ENCODE peak calls at places on chromosome 16, in four cellular contexts. D, Y, N and I are unnamed samples.

GRCh38 chr16:79509221-79509631 is 91.3 kb downstream of the MAF start:
- DNase-seq in Y (no peak), N (no peak), D (no peak), I (no peak)

GRCh38 chr16:1493746-1494094 is 560 bp downstream of the TELO2 start:
- DNase-seq in D (no peak), N (peak), Y (no peak), I (no peak)

GRCh38 chr16:398551-399277 is 1.7 kb downstream of the NME4 start:
- DNase-seq in D (no peak), N (no peak), Y (no peak), I (no peak)

GRCh38 chr16:82016268-82016667 is 5.0 kb upstream of the SDR42E1 start:
- DNase-seq in D (no peak), N (peak), Y (no peak), I (no peak)

GRCh38 chr16:11010576-11011221 is 66.3 kb downstream of the CLEC16A start:
- DNase-seq in D (peak), N (no peak), Y (no peak), I (no peak)

GRCh38 chr16:66928702-66929388 is 3.5 kb upstream of the RRAD start:
- DNase-seq in D (no peak), Y (no peak), N (peak), I (no peak)

GRCh38 chr16:1770328-1771071 is 843 bp downstream of the NME3 start:
- DNase-seq in D (peak), Y (no peak), N (no peak), I (no peak)

GRCh38 chr16:66212426-66212825 is 154.1 kb upstream of the CDH5 start:
- DNase-seq in Y (no peak), N (no peak), D (peak), I (no peak)

GRCh38 chr16:67486805-67487204 is 3.5 kb upstream of the AGRP start:
- DNase-seq in D (no peak), N (no peak), Y (no peak), I (no peak)

GRCh38 chr16:68778551-68779231 is 41.6 kb downstream of the CDH1 start:
- DNase-seq in Y (no peak), N (peak), D (no peak), I (no peak)

GRCh38 chr16:557463-558297 is 2.5 kb upstream of the PRR35 start:
- DNase-seq in Y (no peak), N (no peak), D (no peak), I (no peak)

GRCh38 chr16:74984194-74984669 is 691 bp downstream of the WDR59 start:
- DNase-seq in N (peak), D (no peak), Y (no peak), I (no peak)

GRCh38 chr16:85028638-85029412 is 1.2 kb downstream of the KIAA0513 start:
- DNase-seq in D (no peak), N (peak), Y (no peak), I (no peak)

GRCh38 chr16:85027968-85028637 is 508 bp downstream of the KIAA0513 start:
- DNase-seq in Y (no peak), N (no peak), D (no peak), I (no peak)

GRCh38 chr16:85025781-85026653 is 1.6 kb upstream of the KIAA0513 start:
- DNase-seq in N (no peak), Y (no peak), D (no peak), I (no peak)

GRCh38 chr16:85026696-85027095 is 899 bp upstream of the KIAA0513 start:
- DNase-seq in N (no peak), D (no peak), Y (no peak), I (no peak)

GRCh38 chr16:85027349-85027967 is at the start of gene KIAA0513:
- DNase-seq in N (peak), Y (no peak), D (peak), I (no peak)
- TF ChIP-seq CTCF in N (peak), Y (peak), D (peak), I (no peak)

GRCh38 chr16:2839650-2840450 is 9.7 kb downstream of the ZG16B start:
- DNase-seq in N (no peak), Y (no peak), D (no peak), I (no peak)

GRCh38 chr16:2840914-2841313 is 10.8 kb downstream of the ZG16B start:
- DNase-seq in D (no peak), Y (no peak), N (no peak), I (no peak)

GRCh38 chr16:2843526-2843925 is 13.4 kb downstream of the ZG16B start:
- DNase-seq in N (no peak), Y (no peak), D (no peak), I (no peak)

GRCh38 chr16:2842340-2843000 is 12.4 kb downstream of the ZG16B start:
- DNase-seq in N (no peak), Y (no peak), D (no peak), I (no peak)

GRCh38 chr16:2841606-2842339 is 11.7 kb downstream of the ZG16B start:
- DNase-seq in N (no peak), Y (no peak), D (no peak), I (no peak)
- H3K4me3 ChIP-seq in N (no peak), Y (no peak), D (no peak), I (no peak)

GRCh38 chr16:19605701-19606100 is 50.2 kb downstream of the VPS35L start:
- DNase-seq in N (no peak), Y (no peak), D (no peak), I (no peak)

GRCh38 chr16:19609359-19609758 is 53.9 kb downstream of the VPS35L start:
- DNase-seq in D (no peak), N (no peak), Y (no peak), I (no peak)

GRCh38 chr16:19607610-19608280 is 52.2 kb downstream of the VPS35L start:
- DNase-seq in Y (peak), D (no peak), N (no peak), I (no peak)

GRCh38 chr16:19613834-19614233 is 58.3 kb downstream of the VPS35L start:
- DNase-seq in N (no peak), D (no peak), Y (no peak), I (no peak)

DNA sequence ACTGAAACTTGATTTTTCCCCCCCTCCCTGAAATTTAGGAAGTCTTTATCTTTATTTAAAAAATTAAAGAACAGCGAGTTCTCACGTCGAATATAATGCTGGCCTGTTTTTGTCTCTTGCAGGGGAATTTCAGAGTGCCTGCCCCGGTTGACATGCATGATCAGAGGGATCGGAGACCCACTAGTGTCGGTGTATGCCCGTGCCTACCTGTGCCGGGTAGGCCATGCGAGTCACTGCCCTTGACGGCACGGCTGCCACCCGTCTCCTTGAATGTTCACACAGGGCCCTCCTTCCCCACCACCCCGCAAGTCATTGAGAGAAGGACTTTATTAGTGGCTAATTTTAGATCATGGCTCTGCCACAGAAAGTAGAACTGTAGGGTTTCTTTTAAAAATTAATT is 54.7 kb downstream of the VPS35L start:
- DNase-seq in Y (no peak), N (no peak), D (no peak), I (no peak)
- TF ChIP-seq CTCF in Y (no peak), N (no peak), D (no peak), I (no peak)

DNA sequence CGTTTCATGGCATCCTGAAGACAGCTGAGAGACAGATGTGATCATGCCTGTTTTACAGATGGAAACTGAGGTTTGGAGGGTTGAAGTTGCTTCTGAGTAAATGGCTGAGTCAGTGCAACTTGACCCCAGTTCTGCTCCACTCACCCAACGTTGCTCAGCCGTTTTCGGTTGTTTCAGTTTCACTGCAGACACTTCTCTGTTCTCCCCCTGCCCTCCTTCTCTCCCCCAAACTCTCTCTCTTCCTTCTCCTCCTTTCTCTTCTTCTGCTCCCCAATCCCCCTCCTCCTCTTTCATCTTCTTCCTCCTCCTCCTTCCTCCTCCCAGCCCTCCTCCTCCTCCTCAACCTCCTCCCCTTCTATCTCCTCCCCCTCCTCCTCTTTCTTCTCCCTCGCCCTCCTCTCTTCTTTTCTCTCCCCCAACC is 9.4 kb upstream of the CEP20 start:
- DNase-seq in D (no peak), Y (no peak), N (peak), I (peak)
- H3K4me3 ChIP-seq in D (no peak), Y (no peak), N (no peak), I (no peak)

GRCh38 chr16:88840589-88841215 is 16.0 kb downstream of the GALNS start:
- DNase-seq in N (no peak), Y (no peak), D (no peak), I (no peak)

GRCh38 chr16:88838566-88838965 is 18.2 kb downstream of the GALNS start:
- DNase-seq in N (no peak), D (no peak), Y (no peak), I (no peak)

GRCh38 chr16:88839745-88840588 is 16.8 kb downstream of the GALNS start:
- DNase-seq in N (no peak), Y (no peak), D (no peak), I (no peak)

GRCh38 chr16:88837806-88838205 is 18.9 kb downstream of the GALNS start:
- DNase-seq in Y (no peak), N (no peak), D (no peak), I (no peak)

DNA sequence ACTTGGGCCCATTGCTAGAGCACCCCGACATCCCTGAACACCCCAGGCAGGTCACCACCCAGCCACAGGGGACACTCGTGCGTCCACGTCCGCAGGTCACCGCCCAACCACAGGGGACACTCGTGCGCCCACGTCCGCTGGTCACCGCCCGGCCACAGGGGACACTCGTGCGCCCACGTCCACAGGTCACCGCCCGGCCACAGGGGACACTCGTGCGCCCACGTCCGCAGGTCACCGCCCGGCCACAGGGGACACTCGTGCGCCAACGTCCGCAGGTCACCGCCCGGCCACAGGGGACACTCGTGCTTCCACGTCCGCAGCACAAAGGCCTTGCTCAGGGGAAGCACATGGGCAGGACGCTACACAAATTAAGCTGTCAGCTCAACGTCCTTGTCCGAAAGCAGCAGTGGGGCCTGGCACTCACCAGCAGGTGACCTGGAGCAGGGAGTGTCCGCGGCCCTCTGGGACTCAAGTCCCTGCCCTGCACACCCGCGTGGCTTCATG is 17.7 kb downstream of the GALNS start:
- DNase-seq in N (no peak), D (no peak), Y (no peak), I (no peak)
- TF ChIP-seq CTCF in N (no peak), D (no peak), Y (peak), I (peak)

DNA sequence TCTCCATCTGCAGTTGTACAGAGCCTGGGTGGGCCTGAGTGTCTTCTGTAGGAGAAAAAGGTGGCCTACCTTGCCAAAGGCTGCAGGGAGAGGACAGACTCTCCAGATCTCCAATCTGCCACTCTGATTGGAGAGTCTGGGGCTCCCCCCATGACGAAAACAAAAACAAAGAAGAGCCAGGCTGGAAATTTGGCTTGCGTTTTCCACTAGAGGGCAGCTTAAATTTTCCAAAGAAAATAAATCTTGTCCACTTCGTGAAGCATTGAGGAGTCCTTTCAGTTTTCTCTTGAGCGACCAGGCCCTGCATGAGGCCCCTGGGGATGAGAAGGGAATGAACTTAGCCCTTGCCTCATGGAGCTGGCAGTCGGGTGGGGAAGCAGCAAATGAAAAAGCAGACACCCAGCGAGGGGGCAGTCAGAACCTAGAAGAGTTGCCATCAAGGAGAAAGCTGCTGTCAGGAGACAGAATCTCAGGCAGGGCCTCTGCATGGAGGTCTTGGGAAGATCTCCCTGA is 8.2 kb upstream of the SHCBP1 start:
- DNase-seq in N (peak), D (no peak), Y (no peak), I (no peak)
- H3K4me3 ChIP-seq in N (no peak), D (no peak), Y (no peak), I (no peak)

GRCh38 chr16:87074635-87075318 is 242.4 kb downstream of the C16orf95 start:
- DNase-seq in D (no peak), Y (no peak), N (no peak), I (no peak)

GRCh38 chr16:87077750-87078127 is 239.5 kb downstream of the C16orf95 start:
- DNase-seq in Y (no peak), N (no peak), D (no peak), I (no peak)

GRCh38 chr16:87075319-87075860 is 241.8 kb downstream of the C16orf95 start:
- DNase-seq in N (no peak), Y (no peak), D (no peak), I (no peak)

GRCh38 chr16:87076331-87076949 is 240.8 kb downstream of the C16orf95 start:
- DNase-seq in Y (no peak), D (no peak), N (no peak), I (no peak)

GRCh38 chr16:87076950-87077749 is 240.0 kb downstream of the C16orf95 start:
- DNase-seq in D (no peak), N (peak), Y (no peak), I (no peak)
- TF ChIP-seq CTCF in D (peak), N (peak), Y (peak), I (peak)

GRCh38 chr16:72877374-72878028 is 170.4 kb downstream of the ZFHX3 start:
- DNase-seq in N (peak), D (no peak), Y (peak), I (peak)

GRCh38 chr16:72876221-72876620 is 171.7 kb downstream of the ZFHX3 start:
- DNase-seq in Y (peak), D (peak), N (no peak), I (no peak)

GRCh38 chr16:72876981-72877373 is 171.0 kb downstream of the ZFHX3 start:
- DNase-seq in D (no peak), Y (no peak), N (no peak), I (no peak)

GRCh38 chr16:72873853-72874252 is 174.1 kb downstream of the ZFHX3 start:
- DNase-seq in Y (no peak), D (no peak), N (no peak), I (no peak)

DNA sequence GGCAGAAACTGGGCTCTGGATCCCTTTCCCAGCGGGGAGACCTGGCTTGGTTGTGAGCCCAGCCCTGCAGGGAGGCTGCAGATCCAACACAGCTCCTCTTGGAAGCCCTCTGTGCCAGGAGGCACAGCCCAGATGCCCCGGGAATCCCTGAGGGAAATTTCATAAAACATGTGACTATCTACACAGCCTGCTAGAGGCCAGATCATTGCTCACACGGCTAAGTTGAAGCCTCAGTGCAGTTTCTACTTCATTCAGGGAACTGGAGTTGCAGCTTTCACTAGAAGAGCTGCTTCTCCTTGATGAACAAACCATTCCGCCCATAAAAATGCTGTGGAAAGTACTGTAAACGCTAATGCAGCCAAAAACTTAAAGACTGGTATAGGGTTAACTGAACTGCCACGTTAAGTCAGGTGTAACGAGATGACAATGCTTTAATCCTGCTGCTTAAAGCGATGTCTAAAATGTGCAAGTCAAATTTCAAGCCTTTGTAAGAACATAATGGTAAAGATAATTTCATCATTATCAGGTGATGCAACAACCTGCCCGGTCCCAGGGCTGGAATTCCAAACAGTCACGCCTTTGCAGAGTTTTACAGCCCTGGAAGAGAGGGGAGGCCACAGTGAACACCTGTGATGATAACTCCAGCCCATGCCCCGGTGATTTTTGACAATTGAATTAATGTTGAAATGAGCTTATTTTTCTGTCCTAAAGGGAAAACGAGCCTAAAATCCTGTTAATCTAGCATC is 172.5 kb downstream of the ZFHX3 start:
- DNase-seq in Y (no peak), N (peak), D (no peak), I (no peak)
- H3K4me3 ChIP-seq in Y (no peak), N (no peak), D (no peak), I (no peak)

GRCh38 chr16:58502217-58502921 is 2.4 kb downstream of the NDRG4 start:
- DNase-seq in N (no peak), Y (no peak), D (no peak), I (no peak)

GRCh38 chr16:58499615-58500328 is at the start of gene NDRG4:
- DNase-seq in Y (peak), N (peak), D (no peak), I (no peak)

GRCh38 chr16:58500329-58501241 is 642 bp downstream of the NDRG4 start:
- DNase-seq in Y (no peak), N (no peak), D (no peak), I (no peak)

GRCh38 chr16:58503166-58503862 is 3.4 kb downstream of the NDRG4 start:
- DNase-seq in N (no peak), D (no peak), Y (no peak), I (no peak)

GRCh38 chr16:58501242-58502131 is 1.5 kb downstream of the NDRG4 start:
- DNase-seq in N (no peak), Y (no peak), D (no peak), I (no peak)
- TF ChIP-seq CTCF in N (no peak), Y (no peak), D (no peak), I (no peak)